ENCODE peak calls at places on chromosomes 7 and 10, in seven cellular contexts. C is hepatocyte, J is WERI-Rb-1, A is mucosa of descending colon, N is MCF 10A, X is neural progenitor cell, D is neural crest cell. I is an unnamed sample.

GRCh38 chr10:42973870-42974692 is 102.8 kb upstream of the RET start:
- DNase-seq in C (no peak), J (no peak), A (no peak), N (no peak), X (no peak), D (no peak), I (no peak)

GRCh38 chr7:34315032-34315431 is 343.0 kb upstream of the NPSR1 start:
- DNase-seq in C (no peak), J (no peak), A (no peak), N (no peak), X (no peak), D (no peak), I (no peak)

GRCh38 chr7:116736927-116737715 is 65.1 kb downstream of the MET start:
- DNase-seq in C (peak), J (no peak), A (no peak), N (no peak), X (no peak), D (no peak), I (no peak)

GRCh38 chr7:36036590-36036989 is 116.5 kb upstream of the EEPD1 start:
- DNase-seq in C (no peak), J (no peak), A (no peak), N (peak), X (no peak), D (no peak), I (no peak)

GRCh38 chr7:2709553-2710165 is 21.7 kb downstream of the AMZ1 start:
- DNase-seq in C (peak), J (peak), A (peak), N (peak), X (peak), D (peak), I (peak)

GRCh38 chr7:27174077-27175004 is at the start of gene HOXA10:
- DNase-seq in C (no peak), J (peak), A (peak), N (no peak), X (no peak), D (no peak), I (no peak)

GRCh38 chr7:24587853-24588252 is 14.6 kb downstream of the PALS2 start:
- DNase-seq in C (no peak), J (peak), A (peak), N (peak), X (peak), D (no peak), I (no peak)

GRCh38 chr7:139753079-139753692 is 24.6 kb downstream of the HIPK2 start:
- DNase-seq in C (no peak), J (peak), A (no peak), N (no peak), X (no peak), D (no peak), I (no peak)

GRCh38 chr10:132861884-132862461 is 76.0 kb upstream of the NKX6-2 start:
- DNase-seq in C (no peak), J (no peak), A (no peak), N (no peak), X (no peak), D (no peak), I (no peak)

GRCh38 chr10:129883637-129884389 is 80.3 kb downstream of the EBF3 start:
- DNase-seq in C (no peak), J (no peak), A (no peak), N (no peak), X (no peak), D (no peak), I (no peak)

GRCh38 chr10:23693398-23693797 is 254.5 kb downstream of the OTUD1 start:
- DNase-seq in C (no peak), J (no peak), A (no peak), N (no peak), X (peak), D (peak), I (no peak)

GRCh38 chr7:93097388-93097787 is 20.4 kb downstream of the SAMD9 start:
- DNase-seq in C (no peak), J (no peak), A (no peak), N (no peak), X (no peak), D (no peak), I (no peak)

GRCh38 chr7:93092757-93093370 is 24.9 kb downstream of the SAMD9 start:
- DNase-seq in C (no peak), J (no peak), A (peak), N (peak), X (peak), D (no peak), I (no peak)
- TF ChIP-seq CTCF in C (peak), J (peak), A (no peak), N (peak), X (peak), D (no peak), I (peak)

GRCh38 chr7:92763636-92764423 is 72.5 kb downstream of the CDK6 start:
- DNase-seq in C (peak), J (peak), A (peak), N (peak), X (peak), D (no peak), I (no peak)
- TF ChIP-seq CTCF in C (no peak), J (no peak), A (no peak), N (no peak), X (no peak), D (no peak), I (no peak)

DNA sequence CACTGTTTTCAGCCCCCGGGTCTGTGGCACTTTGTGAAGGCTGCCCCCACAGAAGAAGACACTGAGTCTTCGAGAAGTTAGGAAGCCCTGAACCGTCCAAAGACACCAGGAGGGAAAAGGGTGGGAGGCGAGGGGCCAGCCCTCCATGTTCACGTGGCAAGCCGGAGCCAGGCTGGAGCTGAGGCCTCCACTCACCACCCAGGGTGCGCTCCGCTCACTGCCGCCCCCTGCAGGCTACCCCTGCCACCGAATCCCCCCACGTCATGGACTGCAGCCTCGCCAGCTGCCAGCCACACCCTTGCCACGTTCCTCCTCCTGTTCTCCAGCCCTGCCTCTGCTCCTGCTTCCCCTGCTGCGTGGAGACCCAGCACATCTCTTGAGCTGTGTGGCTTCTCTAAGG is 59.0 kb upstream of the EN2 start:
- DNase-seq in C (no peak), J (peak), A (no peak), N (no peak), X (no peak), D (no peak), I (no peak)
- TF ChIP-seq CTCF in C (no peak), J (peak), A (no peak), N (no peak), X (peak), D (no peak), I (peak)

DNA sequence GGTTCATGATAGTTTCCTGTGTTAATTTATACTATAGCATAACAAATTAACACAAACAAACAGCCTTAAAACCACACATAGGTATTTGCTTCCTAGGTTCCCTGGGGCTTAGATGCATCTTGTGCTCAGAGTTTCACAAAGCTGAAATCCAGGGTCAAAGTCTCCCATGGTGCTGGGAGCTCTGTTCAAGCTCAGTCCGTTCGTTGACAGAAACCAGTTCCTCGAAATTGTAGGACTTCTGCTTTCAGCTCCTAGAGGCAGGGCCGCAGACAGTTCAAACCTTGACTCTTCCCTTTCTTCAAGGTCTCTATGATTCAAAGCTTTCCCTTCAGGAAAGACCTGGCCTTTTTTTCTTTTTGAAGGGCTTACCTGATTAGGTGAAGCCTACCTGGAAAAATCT is 90.5 kb downstream of the VSTM2A start:
- DNase-seq in C (peak), J (no peak), A (no peak), N (no peak), X (no peak), D (no peak), I (no peak)
- TF ChIP-seq CTCF in C (no peak), J (no peak), A (no peak), N (no peak), X (no peak), D (no peak), I (no peak)

DNA sequence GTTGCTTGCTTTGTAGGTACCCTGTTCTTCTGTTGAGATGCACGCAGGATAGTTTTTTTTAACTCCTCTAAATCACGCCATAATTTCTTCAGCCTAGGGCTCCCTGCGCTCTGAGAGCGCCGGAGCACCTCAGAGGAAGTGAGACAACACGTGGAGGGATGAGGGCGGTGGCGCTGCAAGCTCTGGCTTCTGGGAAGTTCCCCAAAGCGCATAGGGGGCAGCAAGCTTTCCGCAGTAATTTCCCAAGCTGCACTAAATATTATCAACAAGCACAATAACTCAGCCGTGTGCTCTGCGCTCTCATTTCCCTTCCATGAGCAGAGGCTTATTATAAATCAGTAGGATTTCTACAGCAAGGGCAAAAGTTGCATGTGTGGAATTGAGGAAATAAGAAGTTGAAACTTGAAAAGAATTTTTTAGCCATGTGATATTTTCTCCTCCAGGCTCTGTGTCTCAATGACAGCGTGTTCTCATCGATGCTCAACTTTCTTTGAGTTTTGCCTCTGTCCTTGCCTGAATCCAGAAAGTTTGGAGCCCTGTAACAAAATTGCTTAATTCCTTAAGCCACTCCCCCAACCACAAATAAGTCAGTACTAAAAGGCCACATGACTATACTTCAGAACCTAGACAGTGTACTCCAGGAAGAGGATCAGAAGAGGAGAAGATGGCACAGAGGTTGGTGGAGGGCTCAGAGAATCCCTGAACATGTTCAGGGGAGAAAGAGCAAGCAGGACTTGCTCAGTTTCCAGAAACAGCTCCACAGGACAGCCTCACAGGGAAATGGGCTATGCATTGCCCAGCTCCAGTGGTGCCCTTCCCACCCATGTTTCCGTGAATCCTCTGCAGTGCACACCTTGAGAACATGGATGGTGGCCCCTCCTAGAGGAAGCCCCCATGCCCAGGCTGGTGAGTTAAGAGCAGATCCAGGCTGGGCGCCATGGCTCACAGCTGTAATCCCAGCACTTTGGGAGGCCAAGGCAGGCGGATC is 221.5 kb upstream of the GHITM start:
- DNase-seq in C (peak), J (no peak), A (peak), N (no peak), X (peak), D (peak), I (peak)
- TF ChIP-seq CTCF in C (peak), J (peak), A (no peak), N (no peak), X (peak), D (peak), I (peak)

DNA sequence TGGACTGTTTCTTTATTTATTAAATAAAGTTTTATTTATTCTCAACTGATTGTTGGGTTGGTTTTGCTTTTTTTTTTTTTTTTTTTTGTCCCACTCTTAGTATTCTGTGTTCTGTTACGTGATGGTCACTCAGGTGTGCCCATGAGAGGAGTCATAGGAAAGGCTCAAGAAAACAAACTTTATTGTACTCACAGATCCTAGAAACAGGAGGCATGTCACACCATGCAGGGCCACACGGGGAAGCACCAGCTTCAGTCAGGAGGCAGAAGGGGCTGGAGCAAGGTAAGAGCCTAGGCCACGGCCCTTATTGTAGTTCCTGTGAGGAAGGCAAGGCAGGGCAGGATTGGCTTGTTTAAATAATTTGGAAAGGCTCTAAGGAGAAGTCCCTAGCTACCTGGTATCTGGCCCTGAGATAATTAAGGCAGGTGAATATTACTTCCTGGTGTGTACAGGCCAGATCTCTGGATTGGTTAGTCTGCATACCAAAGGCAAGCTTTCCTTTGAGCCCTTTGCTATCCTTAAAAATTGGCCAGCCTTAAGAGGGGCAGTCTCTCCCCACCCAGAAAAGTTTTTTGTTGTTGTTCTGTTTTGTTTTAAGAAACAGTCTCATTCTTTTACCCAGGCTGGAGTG is 8.3 kb downstream of the ATOH7 start:
- DNase-seq in C (peak), J (peak), A (peak), N (no peak), X (peak), D (no peak), I (no peak)
- TF ChIP-seq CTCF in C (no peak), J (peak), A (no peak), N (no peak), X (peak), D (no peak), I (no peak)

GRCh38 chr10:124742418-124743187 is 1.6 kb downstream of the FAM53B start:
- DNase-seq in C (peak), J (no peak), A (peak), N (peak), X (peak), D (peak), I (no peak)
- TF ChIP-seq CTCF in C (peak), J (peak), A (no peak), N (peak), X (peak), D (peak), I (peak)

DNA sequence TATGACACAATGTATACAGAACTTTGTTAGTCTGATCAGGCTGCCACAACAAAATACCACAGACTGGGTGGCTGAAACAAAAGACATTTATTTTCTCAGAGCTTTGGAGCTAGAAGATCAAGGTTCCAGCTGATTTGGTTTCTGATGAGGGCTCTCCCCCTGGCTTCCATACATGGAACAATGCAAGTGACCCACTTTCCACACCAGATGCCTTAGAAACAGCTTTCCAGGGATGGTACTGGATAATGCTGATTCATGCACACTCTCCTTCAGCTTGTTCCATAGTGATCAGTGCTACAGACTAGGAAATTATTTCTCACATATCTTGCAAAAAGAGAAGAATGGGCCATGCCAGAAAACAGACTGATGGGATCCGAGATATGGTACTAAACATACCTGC is 1274.9 kb upstream of the SORCS1 start:
- DNase-seq in C (no peak), J (no peak), A (no peak), N (no peak), X (no peak), D (no peak), I (no peak)
- TF ChIP-seq CTCF in C (peak), J (no peak), A (no peak), N (no peak), X (no peak), D (no peak), I (no peak)